ENCODE peak calls at places on chromosome 2, in five cellular contexts. One of them, this sample, is unnamed.

GRCh38 chr2:100136310-100136709 is 6.1 kb downstream of the AFF3 start:
- DNase-seq in choroid plexus epithelial cell: no peak
- DNase-seq in GM12865: peak
- DNase-seq in heart left ventricle: no peak
- DNase-seq in B cell: no peak
- DNase-seq in this sample: no peak

GRCh38 chr2:128433911-128434550 is 115.4 kb upstream of the HS6ST1 start:
- DNase-seq in choroid plexus epithelial cell: no peak
- DNase-seq in GM12865: no peak
- DNase-seq in heart left ventricle: peak
- DNase-seq in B cell: no peak
- DNase-seq in this sample: no peak

GRCh38 chr2:44969936-44970335 is 28.4 kb downstream of the SIX3 start:
- DNase-seq in choroid plexus epithelial cell: no peak
- DNase-seq in GM12865: no peak
- DNase-seq in heart left ventricle: no peak
- DNase-seq in B cell: no peak
- DNase-seq in this sample: no peak

GRCh38 chr2:99488999-99489757 is 639 bp downstream of the REV1 start:
- DNase-seq in choroid plexus epithelial cell: peak
- DNase-seq in GM12865: peak
- DNase-seq in heart left ventricle: peak
- DNase-seq in B cell: peak
- DNase-seq in this sample: peak

GRCh38 chr2:20431772-20432171 is 15.1 kb upstream of the RHOB start:
- DNase-seq in choroid plexus epithelial cell: no peak
- DNase-seq in GM12865: no peak
- DNase-seq in heart left ventricle: no peak
- DNase-seq in B cell: no peak
- DNase-seq in this sample: no peak

GRCh38 chr2:109178974-109179373 is 50.0 kb downstream of the SH3RF3 start:
- DNase-seq in choroid plexus epithelial cell: no peak
- DNase-seq in GM12865: no peak
- DNase-seq in heart left ventricle: no peak
- DNase-seq in B cell: no peak
- DNase-seq in this sample: no peak

GRCh38 chr2:96195410-96196071 is 13.1 kb downstream of the STARD7 start:
- DNase-seq in choroid plexus epithelial cell: peak
- DNase-seq in GM12865: no peak
- DNase-seq in heart left ventricle: no peak
- DNase-seq in B cell: no peak
- DNase-seq in this sample: peak

GRCh38 chr2:1825046-1825445 is 80.7 kb upstream of the PXDN start:
- DNase-seq in choroid plexus epithelial cell: no peak
- DNase-seq in GM12865: no peak
- DNase-seq in heart left ventricle: no peak
- DNase-seq in B cell: no peak
- DNase-seq in this sample: no peak

GRCh38 chr2:140122001-140122400 is 1341.8 kb upstream of the NXPH2 start:
- DNase-seq in choroid plexus epithelial cell: peak
- DNase-seq in GM12865: no peak
- DNase-seq in heart left ventricle: no peak
- DNase-seq in B cell: no peak
- DNase-seq in this sample: peak

GRCh38 chr2:88765154-88765948 is 73.9 kb downstream of the RPIA start:
- DNase-seq in choroid plexus epithelial cell: peak
- DNase-seq in GM12865: peak
- DNase-seq in heart left ventricle: no peak
- DNase-seq in B cell: peak
- DNase-seq in this sample: peak

GRCh38 chr2:232073031-232073430 is 111.5 kb downstream of the DIS3L2 start:
- DNase-seq in choroid plexus epithelial cell: no peak
- DNase-seq in GM12865: no peak
- DNase-seq in heart left ventricle: no peak
- DNase-seq in B cell: no peak
- DNase-seq in this sample: no peak

DNA sequence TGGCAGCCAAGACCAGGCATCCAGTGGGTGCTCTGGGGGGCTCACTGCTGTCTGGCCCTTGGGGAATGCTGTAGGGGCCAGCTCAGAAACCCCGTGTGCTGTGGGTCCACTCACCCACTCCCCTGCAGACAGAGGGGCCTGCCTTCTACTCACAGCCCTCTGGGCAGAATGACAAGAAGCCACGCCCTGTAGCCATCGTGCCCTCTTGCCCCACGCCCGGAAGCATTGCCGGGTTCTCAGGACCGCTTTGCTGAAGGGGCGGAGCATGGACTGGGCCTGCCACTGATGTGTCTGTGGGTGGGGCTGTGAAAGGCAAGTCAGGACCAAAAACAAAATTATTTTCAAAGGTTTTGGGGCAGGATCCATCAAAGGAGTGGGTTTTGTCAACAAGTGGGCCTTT is 27.8 kb downstream of the GLI2 start:
- DNase-seq in choroid plexus epithelial cell: peak
- DNase-seq in GM12865: no peak
- DNase-seq in heart left ventricle: no peak
- DNase-seq in B cell: no peak
- DNase-seq in this sample: peak
- TF ChIP-seq CTCF in choroid plexus epithelial cell: no peak
- TF ChIP-seq CTCF in GM12865: no peak
- TF ChIP-seq CTCF in heart left ventricle: no peak
- TF ChIP-seq CTCF in B cell: no peak
- TF ChIP-seq CTCF in this sample: no peak

DNA sequence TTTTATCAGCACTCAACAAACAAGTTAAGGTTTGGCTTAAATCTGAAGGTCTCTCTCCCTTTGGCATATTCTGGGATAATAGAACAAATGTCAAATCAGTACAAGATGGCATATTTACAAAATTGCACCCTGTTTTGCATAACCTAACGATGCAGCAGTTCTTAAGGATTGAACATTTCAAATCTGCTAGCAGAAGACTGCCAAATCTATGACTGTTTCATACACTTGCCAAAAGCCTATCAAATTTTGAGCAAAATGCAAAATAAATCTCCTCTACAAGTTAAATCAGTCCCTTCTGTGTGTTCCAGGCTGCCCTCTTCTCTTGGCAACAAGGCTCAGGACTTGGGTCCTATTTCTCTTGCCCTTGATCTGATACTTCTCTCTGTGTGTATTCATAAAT is 73.5 kb downstream of the DPP4 start:
- DNase-seq in choroid plexus epithelial cell: no peak
- DNase-seq in GM12865: no peak
- DNase-seq in heart left ventricle: no peak
- DNase-seq in B cell: no peak
- DNase-seq in this sample: no peak
- TF ChIP-seq CTCF in choroid plexus epithelial cell: no peak
- TF ChIP-seq CTCF in GM12865: no peak
- TF ChIP-seq CTCF in heart left ventricle: no peak
- TF ChIP-seq CTCF in B cell: no peak
- TF ChIP-seq CTCF in this sample: no peak

GRCh38 chr2:21656330-21657075 is 532.7 kb downstream of the TDRD15 start:
- DNase-seq in choroid plexus epithelial cell: no peak
- DNase-seq in GM12865: no peak
- DNase-seq in heart left ventricle: no peak
- DNase-seq in B cell: no peak
- DNase-seq in this sample: no peak
- TF ChIP-seq CTCF in choroid plexus epithelial cell: no peak
- TF ChIP-seq CTCF in GM12865: no peak
- TF ChIP-seq CTCF in heart left ventricle: no peak
- TF ChIP-seq CTCF in B cell: no peak
- TF ChIP-seq CTCF in this sample: no peak

GRCh38 chr2:172196768-172197322 is 94.1 kb upstream of the DLX2 start:
- DNase-seq in choroid plexus epithelial cell: peak
- DNase-seq in GM12865: peak
- DNase-seq in heart left ventricle: no peak
- DNase-seq in B cell: no peak
- DNase-seq in this sample: peak

GRCh38 chr2:172204309-172204708 is 101.6 kb upstream of the DLX2 start:
- DNase-seq in choroid plexus epithelial cell: peak
- DNase-seq in GM12865: no peak
- DNase-seq in heart left ventricle: no peak
- DNase-seq in B cell: no peak
- DNase-seq in this sample: no peak

GRCh38 chr2:172198361-172198760 is 95.7 kb upstream of the DLX2 start:
- DNase-seq in choroid plexus epithelial cell: no peak
- DNase-seq in GM12865: no peak
- DNase-seq in heart left ventricle: no peak
- DNase-seq in B cell: no peak
- DNase-seq in this sample: no peak

GRCh38 chr2:172198908-172199307 is 96.2 kb upstream of the DLX2 start:
- DNase-seq in choroid plexus epithelial cell: no peak
- DNase-seq in GM12865: no peak
- DNase-seq in heart left ventricle: no peak
- DNase-seq in B cell: no peak
- DNase-seq in this sample: no peak

GRCh38 chr2:172200495-172201085 is 97.9 kb upstream of the DLX2 start:
- DNase-seq in choroid plexus epithelial cell: peak
- DNase-seq in GM12865: peak
- DNase-seq in heart left ventricle: no peak
- DNase-seq in B cell: no peak
- DNase-seq in this sample: peak
- TF ChIP-seq CTCF in choroid plexus epithelial cell: peak
- TF ChIP-seq CTCF in GM12865: peak
- TF ChIP-seq CTCF in heart left ventricle: peak
- TF ChIP-seq CTCF in B cell: no peak
- TF ChIP-seq CTCF in this sample: peak

GRCh38 chr2:234403074-234403473 is 93.8 kb downstream of the ARL4C start:
- DNase-seq in choroid plexus epithelial cell: no peak
- DNase-seq in GM12865: no peak
- DNase-seq in heart left ventricle: no peak
- DNase-seq in B cell: no peak
- DNase-seq in this sample: peak

GRCh38 chr2:234404957-234405356 is 91.9 kb downstream of the ARL4C start:
- DNase-seq in choroid plexus epithelial cell: no peak
- DNase-seq in GM12865: no peak
- DNase-seq in heart left ventricle: no peak
- DNase-seq in B cell: no peak
- DNase-seq in this sample: no peak

GRCh38 chr2:234405472-234405871 is 91.4 kb downstream of the ARL4C start:
- DNase-seq in choroid plexus epithelial cell: no peak
- DNase-seq in GM12865: no peak
- DNase-seq in heart left ventricle: no peak
- DNase-seq in B cell: no peak
- DNase-seq in this sample: no peak

GRCh38 chr2:234403751-234404150 is 93.1 kb downstream of the ARL4C start:
- DNase-seq in choroid plexus epithelial cell: no peak
- DNase-seq in GM12865: no peak
- DNase-seq in heart left ventricle: no peak
- DNase-seq in B cell: no peak
- DNase-seq in this sample: no peak

DNA sequence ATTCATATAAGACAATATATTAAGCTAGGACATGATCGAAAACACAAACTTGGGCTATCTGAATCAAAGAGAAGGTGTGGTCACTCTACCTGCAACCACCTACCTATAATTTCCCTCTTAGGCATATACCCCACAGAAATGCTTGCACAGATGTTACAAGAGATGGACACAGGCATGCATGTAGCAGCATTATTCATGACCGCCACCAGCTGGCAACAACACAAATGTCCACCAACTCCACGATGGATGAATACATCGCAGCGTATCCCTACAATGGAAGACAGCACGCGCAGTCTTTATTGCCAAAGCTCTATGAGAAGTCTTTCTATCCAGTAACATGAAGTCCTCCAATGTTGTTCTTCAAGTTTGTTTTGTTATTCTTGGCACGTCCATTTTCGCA is 90.8 kb downstream of the ARL4C start:
- DNase-seq in choroid plexus epithelial cell: no peak
- DNase-seq in GM12865: no peak
- DNase-seq in heart left ventricle: no peak
- DNase-seq in B cell: no peak
- DNase-seq in this sample: no peak
- TF ChIP-seq CTCF in choroid plexus epithelial cell: peak
- TF ChIP-seq CTCF in GM12865: no peak
- TF ChIP-seq CTCF in heart left ventricle: no peak
- TF ChIP-seq CTCF in B cell: no peak
- TF ChIP-seq CTCF in this sample: no peak

GRCh38 chr2:158464426-158465281 is 7.9 kb downstream of the PKP4 start:
- DNase-seq in choroid plexus epithelial cell: peak
- DNase-seq in GM12865: peak
- DNase-seq in heart left ventricle: no peak
- DNase-seq in B cell: peak
- DNase-seq in this sample: peak
- TF ChIP-seq CTCF in choroid plexus epithelial cell: peak
- TF ChIP-seq CTCF in GM12865: peak
- TF ChIP-seq CTCF in heart left ventricle: peak
- TF ChIP-seq CTCF in B cell: peak
- TF ChIP-seq CTCF in this sample: peak

GRCh38 chr2:39516347-39517101 is 79.4 kb upstream of the MAP4K3 start:
- DNase-seq in choroid plexus epithelial cell: peak
- DNase-seq in GM12865: no peak
- DNase-seq in heart left ventricle: peak
- DNase-seq in B cell: no peak
- DNase-seq in this sample: peak
- TF ChIP-seq CTCF in choroid plexus epithelial cell: peak
- TF ChIP-seq CTCF in GM12865: no peak
- TF ChIP-seq CTCF in heart left ventricle: no peak
- TF ChIP-seq CTCF in B cell: no peak
- TF ChIP-seq CTCF in this sample: no peak

DNA sequence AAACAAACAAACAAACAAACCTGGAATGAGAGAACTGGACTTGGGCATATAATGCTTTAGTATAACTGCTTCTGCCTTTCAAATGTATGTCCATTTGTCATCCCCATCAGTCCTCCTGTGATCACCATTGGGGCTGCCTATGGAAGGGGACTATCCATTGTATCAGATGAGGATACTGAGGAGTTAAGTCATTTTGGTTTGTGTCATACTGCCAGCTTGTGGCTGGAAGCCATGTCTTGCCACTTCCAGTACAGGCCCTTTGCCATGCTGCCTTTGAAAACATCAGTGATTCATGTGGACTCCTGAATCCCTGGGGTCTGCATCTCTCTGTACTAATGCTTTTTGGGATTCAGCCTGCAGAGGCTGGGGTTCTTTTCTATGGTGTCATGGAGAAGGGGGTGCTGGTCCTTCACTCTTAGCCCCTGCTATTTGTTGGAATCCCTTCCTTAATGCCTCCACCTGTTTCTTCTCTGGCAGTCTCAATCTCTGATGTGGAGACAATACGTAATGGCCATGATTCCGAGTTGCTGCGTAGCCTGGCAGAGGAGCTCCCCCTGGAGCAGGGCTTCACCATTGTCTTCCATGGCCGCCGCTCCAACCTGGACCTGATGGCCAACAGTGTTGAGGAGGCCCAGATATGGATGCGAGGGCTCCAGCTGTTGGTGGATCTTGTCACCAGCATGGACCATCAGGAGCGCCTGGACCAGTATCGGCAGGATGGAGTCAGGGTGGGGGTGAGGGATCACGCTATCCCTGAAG is 10.6 kb downstream of the PLCD4 start:
- DNase-seq in choroid plexus epithelial cell: no peak
- DNase-seq in GM12865: no peak
- DNase-seq in heart left ventricle: no peak
- DNase-seq in B cell: no peak
- DNase-seq in this sample: peak
- TF ChIP-seq CTCF in choroid plexus epithelial cell: no peak
- TF ChIP-seq CTCF in GM12865: no peak
- TF ChIP-seq CTCF in heart left ventricle: no peak
- TF ChIP-seq CTCF in B cell: no peak
- TF ChIP-seq CTCF in this sample: no peak

This sample was measured in fibroblast of mammary gland.